ENCODE peak calls at places on chromosomes 1 and 21, in eight cellular contexts. R, A, Q, O, J, Z, N and S are unnamed samples.

GRCh38 chr1:94037392-94038229 is 83.3 kb downstream of the ABCA4 start:
- DNase-seq in R (no peak), A (no peak), Z (no peak), N (no peak), J (peak), O (no peak), Q (peak), S (no peak)

GRCh38 chr1:94068096-94068830 is 52.7 kb downstream of the ABCA4 start:
- DNase-seq in O (no peak), N (no peak), R (no peak), Q (peak), A (no peak), Z (peak), J (no peak), S (no peak)

GRCh38 chr1:101216623-101217022 is 20.2 kb upstream of the S1PR1 start:
- DNase-seq in N (no peak), Q (peak), A (no peak), Z (no peak), J (no peak), R (no peak), O (no peak), S (no peak)

GRCh38 chr1:183699643-183700160 is 46.6 kb upstream of the APOBEC4 start:
- DNase-seq in R (no peak), Z (peak), A (no peak), N (no peak), O (no peak), Q (no peak), J (no peak), S (no peak)

GRCh38 chr1:199247891-199248290 is 609.1 kb downstream of the PTPRC start:
- DNase-seq in A (no peak), R (no peak), Q (no peak), J (no peak), N (no peak), O (no peak), Z (no peak), S (no peak)

GRCh38 chr1:6666696-6667095 is 34.9 kb downstream of the DNAJC11 start:
- DNase-seq in R (no peak), J (no peak), O (no peak), Q (no peak), Z (no peak), A (no peak), N (no peak), S (no peak)

GRCh38 chr21:42707207-42707830 is 53.9 kb downstream of the PDE9A start:
- DNase-seq in J (no peak), R (no peak), Q (no peak), Z (no peak), A (no peak), O (no peak), N (no peak), S (no peak)

GRCh38 chr1:13757693-13758092 is 57.7 kb downstream of the PRDM2 start:
- DNase-seq in J (no peak), Q (no peak), R (no peak), N (no peak), Z (no peak), O (no peak), A (no peak), S (no peak)

GRCh38 chr1:109975718-109976117 is 8.8 kb upstream of the AHCYL1 start:
- DNase-seq in Q (peak), N (no peak), R (no peak), J (no peak), Z (peak), A (peak), O (no peak), S (no peak)

GRCh38 chr1:197948926-197949899 is 32.0 kb downstream of the LHX9 start:
- DNase-seq in O (no peak), N (no peak), Z (no peak), R (no peak), J (no peak), A (no peak), Q (no peak), S (no peak)